ENCODE peak calls at places on chromosomes 13 and 19, in five cellular contexts. One of them, this sample, is unnamed.
A peak's percentile ranks its signal among the peaks of the same experiment; 100 is the strongest.

GRCh38 chr19:41175825-41176734 is 16.9 kb upstream of the CYP2S1 start:
- DNase-seq in H9: peak; percentile 96
- DNase-seq in fibroblast of the conjunctiva: peak; percentile 63
- DNase-seq in naive thymus-derived CD8-positive, alpha-beta T cell: peak; percentile 16
- DNase-seq in OCI-LY7: peak; percentile 24
- DNase-seq in this sample: peak; percentile 87

GRCh38 chr13:51000058-51000457 is 90.5 kb downstream of the RNASEH2B start:
- DNase-seq in OCI-LY7: no peak
- DNase-seq in naive thymus-derived CD8-positive, alpha-beta T cell: no peak
- DNase-seq in fibroblast of the conjunctiva: no peak
- DNase-seq in H9: no peak
- DNase-seq in this sample: no peak

GRCh38 chr13:95106562-95106961 is 194.7 kb downstream of the ABCC4 start:
- DNase-seq in naive thymus-derived CD8-positive, alpha-beta T cell: no peak
- DNase-seq in fibroblast of the conjunctiva: no peak
- DNase-seq in OCI-LY7: no peak
- DNase-seq in H9: no peak
- DNase-seq in this sample: no peak

GRCh38 chr19:6738726-6739389 is 622 bp upstream of the TRIP10 start:
- DNase-seq in naive thymus-derived CD8-positive, alpha-beta T cell: no peak
- DNase-seq in fibroblast of the conjunctiva: no peak
- DNase-seq in OCI-LY7: peak; percentile 30
- DNase-seq in H9: no peak
- DNase-seq in this sample: no peak

GRCh38 chr13:27044837-27045570 is 126.6 kb downstream of the USP12 start:
- DNase-seq in fibroblast of the conjunctiva: no peak
- DNase-seq in OCI-LY7: peak; percentile 37
- DNase-seq in naive thymus-derived CD8-positive, alpha-beta T cell: peak; percentile 4
- DNase-seq in H9: no peak
- DNase-seq in this sample: no peak

GRCh38 chr13:91817250-91817649 is 418.8 kb downstream of the GPC5 start:
- DNase-seq in OCI-LY7: no peak
- DNase-seq in H9: no peak
- DNase-seq in fibroblast of the conjunctiva: no peak
- DNase-seq in naive thymus-derived CD8-positive, alpha-beta T cell: no peak
- DNase-seq in this sample: peak; percentile 19

GRCh38 chr19:15836345-15836594 is 20.8 kb upstream of the OR10H1 start:
- DNase-seq in H9: no peak
- DNase-seq in OCI-LY7: peak; percentile 50
- DNase-seq in naive thymus-derived CD8-positive, alpha-beta T cell: no peak
- DNase-seq in fibroblast of the conjunctiva: no peak
- DNase-seq in this sample: no peak

GRCh38 chr13:35857769-35858168 is 273.4 kb downstream of the DCLK1 start:
- DNase-seq in naive thymus-derived CD8-positive, alpha-beta T cell: no peak
- DNase-seq in H9: peak; percentile 76
- DNase-seq in OCI-LY7: no peak
- DNase-seq in fibroblast of the conjunctiva: no peak
- DNase-seq in this sample: no peak

GRCh38 chr19:46970815-46971214 is 48.8 kb upstream of the NPAS1 start:
- DNase-seq in OCI-LY7: no peak
- DNase-seq in fibroblast of the conjunctiva: no peak
- DNase-seq in H9: no peak
- DNase-seq in naive thymus-derived CD8-positive, alpha-beta T cell: no peak
- DNase-seq in this sample: no peak

GRCh38 chr13:30404207-30404606 is 18.1 kb upstream of the UBE2L5 start:
- DNase-seq in naive thymus-derived CD8-positive, alpha-beta T cell: no peak
- DNase-seq in OCI-LY7: no peak
- DNase-seq in fibroblast of the conjunctiva: no peak
- DNase-seq in H9: no peak
- DNase-seq in this sample: no peak

GRCh38 chr13:30394798-30395191 is 27.5 kb upstream of the UBE2L5 start:
- DNase-seq in naive thymus-derived CD8-positive, alpha-beta T cell: no peak
- DNase-seq in H9: no peak
- DNase-seq in OCI-LY7: peak; percentile 57
- DNase-seq in fibroblast of the conjunctiva: no peak
- DNase-seq in this sample: peak; percentile 37

GRCh38 chr13:62126400-62126799 is 710.8 kb upstream of the PCDH20 start:
- DNase-seq in OCI-LY7: no peak
- DNase-seq in fibroblast of the conjunctiva: no peak
- DNase-seq in naive thymus-derived CD8-positive, alpha-beta T cell: no peak
- DNase-seq in H9: no peak
- DNase-seq in this sample: no peak

GRCh38 chr19:1279782-1280341 is 4.5 kb downstream of the FAM174C start:
- DNase-seq in fibroblast of the conjunctiva: peak; percentile 65
- DNase-seq in naive thymus-derived CD8-positive, alpha-beta T cell: peak; percentile 74
- DNase-seq in H9: peak; percentile 89
- DNase-seq in OCI-LY7: peak; percentile 83
- DNase-seq in this sample: peak; percentile 88

GRCh38 chr19:13968999-13969398 is 16.7 kb downstream of the DCAF15 start:
- DNase-seq in fibroblast of the conjunctiva: no peak
- DNase-seq in H9: no peak
- DNase-seq in OCI-LY7: no peak
- DNase-seq in naive thymus-derived CD8-positive, alpha-beta T cell: no peak
- DNase-seq in this sample: no peak

GRCh38 chr19:53076984-53077383 is 26.2 kb downstream of the ZNF160 start:
- DNase-seq in H9: peak; percentile 91
- DNase-seq in fibroblast of the conjunctiva: peak; percentile 1
- DNase-seq in naive thymus-derived CD8-positive, alpha-beta T cell: peak; percentile 38
- DNase-seq in OCI-LY7: peak; percentile 25
- DNase-seq in this sample: no peak

GRCh38 chr13:59856281-59856810 is 307.4 kb downstream of the DIAPH3 start:
- DNase-seq in OCI-LY7: no peak
- DNase-seq in fibroblast of the conjunctiva: no peak
- DNase-seq in naive thymus-derived CD8-positive, alpha-beta T cell: no peak
- DNase-seq in H9: no peak
- DNase-seq in this sample: no peak

GRCh38 chr13:44312898-44313551 is 60.6 kb upstream of the SERP2 start:
- DNase-seq in naive thymus-derived CD8-positive, alpha-beta T cell: no peak
- DNase-seq in OCI-LY7: no peak
- DNase-seq in H9: no peak
- DNase-seq in fibroblast of the conjunctiva: peak; percentile 71
- DNase-seq in this sample: no peak

GRCh38 chr13:24997367-24997967 is 98.5 kb upstream of the PABPC3 start:
- DNase-seq in OCI-LY7: peak; percentile 59
- DNase-seq in H9: no peak
- DNase-seq in fibroblast of the conjunctiva: peak; percentile 18
- DNase-seq in naive thymus-derived CD8-positive, alpha-beta T cell: peak; percentile 10
- DNase-seq in this sample: peak; percentile 41

GRCh38 chr19:45100797-45101196 is 7.8 kb downstream of the PPP1R37 start:
- DNase-seq in H9: no peak
- DNase-seq in fibroblast of the conjunctiva: no peak
- DNase-seq in OCI-LY7: no peak
- DNase-seq in naive thymus-derived CD8-positive, alpha-beta T cell: no peak
- DNase-seq in this sample: no peak

GRCh38 chr13:94088742-94089141 is 390.7 kb downstream of the DCT start:
- DNase-seq in naive thymus-derived CD8-positive, alpha-beta T cell: no peak
- DNase-seq in OCI-LY7: no peak
- DNase-seq in H9: no peak
- DNase-seq in fibroblast of the conjunctiva: no peak
- DNase-seq in this sample: no peak

GRCh38 chr13:111510502-111511218 is 190.2 kb downstream of the TEX29 start:
- DNase-seq in OCI-LY7: no peak
- DNase-seq in H9: no peak
- DNase-seq in fibroblast of the conjunctiva: no peak
- DNase-seq in naive thymus-derived CD8-positive, alpha-beta T cell: no peak
- DNase-seq in this sample: no peak

GRCh38 chr19:6925801-6926751 is 38.7 kb downstream of the ADGRE1 start:
- DNase-seq in naive thymus-derived CD8-positive, alpha-beta T cell: no peak
- DNase-seq in H9: no peak
- DNase-seq in fibroblast of the conjunctiva: no peak
- DNase-seq in OCI-LY7: no peak
- DNase-seq in this sample: peak; percentile 26

GRCh38 chr19:50480281-50481111 is 3.8 kb upstream of the GARIN5A start:
- DNase-seq in naive thymus-derived CD8-positive, alpha-beta T cell: no peak
- DNase-seq in fibroblast of the conjunctiva: no peak
- DNase-seq in H9: no peak
- DNase-seq in OCI-LY7: no peak
- DNase-seq in this sample: no peak

GRCh38 chr13:83168575-83168974 is 713.7 kb downstream of the SLITRK1 start:
- DNase-seq in naive thymus-derived CD8-positive, alpha-beta T cell: no peak
- DNase-seq in OCI-LY7: no peak
- DNase-seq in H9: no peak
- DNase-seq in fibroblast of the conjunctiva: no peak
- DNase-seq in this sample: no peak

GRCh38 chr13:77660841-77661250 is 36.6 kb upstream of the SLAIN1 start:
- DNase-seq in H9: no peak
- DNase-seq in naive thymus-derived CD8-positive, alpha-beta T cell: no peak
- DNase-seq in fibroblast of the conjunctiva: no peak
- DNase-seq in OCI-LY7: no peak
- DNase-seq in this sample: no peak

GRCh38 chr13:78607409-78608253 is 4.3 kb upstream of the POU4F1 start:
- DNase-seq in naive thymus-derived CD8-positive, alpha-beta T cell: no peak
- DNase-seq in H9: peak; percentile 81
- DNase-seq in fibroblast of the conjunctiva: no peak
- DNase-seq in OCI-LY7: no peak
- DNase-seq in this sample: no peak

GRCh38 chr19:2740314-2740656 is 468 bp upstream of the SLC39A3 start:
- DNase-seq in fibroblast of the conjunctiva: no peak
- DNase-seq in naive thymus-derived CD8-positive, alpha-beta T cell: no peak
- DNase-seq in OCI-LY7: no peak
- DNase-seq in H9: no peak
- DNase-seq in this sample: no peak

GRCh38 chr19:54893406-54893805 is 12.5 kb upstream of the NCR1 start:
- DNase-seq in naive thymus-derived CD8-positive, alpha-beta T cell: no peak
- DNase-seq in OCI-LY7: no peak
- DNase-seq in H9: peak; percentile 95
- DNase-seq in fibroblast of the conjunctiva: no peak
- DNase-seq in this sample: no peak

GRCh38 chr19:5080030-5080644 is 111.2 kb downstream of the KDM4B start:
- DNase-seq in OCI-LY7: no peak
- DNase-seq in H9: no peak
- DNase-seq in fibroblast of the conjunctiva: no peak
- DNase-seq in naive thymus-derived CD8-positive, alpha-beta T cell: no peak
- DNase-seq in this sample: no peak

GRCh38 chr19:52991484-52991883 is 22.2 kb upstream of the ERVV-1 start:
- DNase-seq in naive thymus-derived CD8-positive, alpha-beta T cell: no peak
- DNase-seq in OCI-LY7: no peak
- DNase-seq in H9: no peak
- DNase-seq in fibroblast of the conjunctiva: no peak
- DNase-seq in this sample: no peak

GRCh38 chr19:56321981-56322558 is 7.4 kb upstream of the ZSCAN5A start:
- DNase-seq in naive thymus-derived CD8-positive, alpha-beta T cell: no peak
- DNase-seq in OCI-LY7: peak; percentile 18
- DNase-seq in fibroblast of the conjunctiva: no peak
- DNase-seq in H9: no peak
- DNase-seq in this sample: peak; percentile 85

GRCh38 chr19:32808236-32808635 is 61.3 kb downstream of the SLC7A9 start:
- DNase-seq in OCI-LY7: no peak
- DNase-seq in naive thymus-derived CD8-positive, alpha-beta T cell: no peak
- DNase-seq in fibroblast of the conjunctiva: no peak
- DNase-seq in H9: no peak
- DNase-seq in this sample: no peak

GRCh38 chr19:18848860-18849661 is 17.3 kb downstream of the UPF1 start:
- DNase-seq in OCI-LY7: no peak
- DNase-seq in naive thymus-derived CD8-positive, alpha-beta T cell: no peak
- DNase-seq in H9: no peak
- DNase-seq in fibroblast of the conjunctiva: no peak
- DNase-seq in this sample: peak; percentile 24

GRCh38 chr13:32475403-32475802 is 47.5 kb upstream of the N4BP2L1 start:
- DNase-seq in naive thymus-derived CD8-positive, alpha-beta T cell: no peak
- DNase-seq in fibroblast of the conjunctiva: no peak
- DNase-seq in H9: no peak
- DNase-seq in OCI-LY7: no peak
- DNase-seq in this sample: no peak

GRCh38 chr13:32426191-32426980 is 1.5 kb downstream of the N4BP2L1 start:
- DNase-seq in H9: no peak
- DNase-seq in naive thymus-derived CD8-positive, alpha-beta T cell: peak; percentile 38
- DNase-seq in OCI-LY7: peak; percentile 79
- DNase-seq in fibroblast of the conjunctiva: no peak
- DNase-seq in this sample: peak; percentile 75

GRCh38 chr19:2494447-2495129 is 18.7 kb downstream of the GADD45B start:
- DNase-seq in OCI-LY7: peak; percentile 51
- DNase-seq in H9: no peak
- DNase-seq in naive thymus-derived CD8-positive, alpha-beta T cell: peak; percentile 70
- DNase-seq in fibroblast of the conjunctiva: no peak
- DNase-seq in this sample: peak; percentile 32

GRCh38 chr19:17048885-17049453 is 22.4 kb upstream of the CPAMD8 start:
- DNase-seq in OCI-LY7: no peak
- DNase-seq in naive thymus-derived CD8-positive, alpha-beta T cell: no peak
- DNase-seq in fibroblast of the conjunctiva: no peak
- DNase-seq in H9: no peak
- DNase-seq in this sample: no peak

GRCh38 chr13:72774019-72774418 is 7.7 kb downstream of the DIS3 start:
- DNase-seq in naive thymus-derived CD8-positive, alpha-beta T cell: no peak
- DNase-seq in H9: no peak
- DNase-seq in fibroblast of the conjunctiva: no peak
- DNase-seq in OCI-LY7: no peak
- DNase-seq in this sample: no peak

GRCh38 chr13:76991432-76991795 is 467 bp upstream of the CLN5 start:
- DNase-seq in OCI-LY7: no peak
- DNase-seq in naive thymus-derived CD8-positive, alpha-beta T cell: peak; percentile 44
- DNase-seq in H9: no peak
- DNase-seq in fibroblast of the conjunctiva: no peak
- DNase-seq in this sample: no peak

This sample was measured in KBM-7.